ENCODE peak calls at places on chromosomes 1 and 21, in eight cellular contexts. One of them, this sample, is unnamed.

GRCh38 chr1:243748706-243749283 is 101.2 kb downstream of the AKT3 start:
- DNase-seq in fibroblast of lung: peak; percentile 79
- DNase-seq in psoas muscle: no peak
- DNase-seq in colonic mucosa: no peak
- DNase-seq in CD8-positive, alpha-beta memory T cell: no peak
- DNase-seq in lung: no peak
- DNase-seq in endothelial cell of umbilical vein: peak; percentile 79
- DNase-seq in AG10803: peak; percentile 84
- DNase-seq in this sample: peak; percentile 61

GRCh38 chr1:27400035-27400962 is 7.9 kb downstream of the GPR3 start:
- DNase-seq in colonic mucosa: no peak
- DNase-seq in CD8-positive, alpha-beta memory T cell: no peak
- DNase-seq in endothelial cell of umbilical vein: no peak
- DNase-seq in fibroblast of lung: no peak
- DNase-seq in AG10803: no peak
- DNase-seq in psoas muscle: no peak
- DNase-seq in lung: no peak
- DNase-seq in this sample: no peak

GRCh38 chr1:231035799-231036198 is 4.3 kb downstream of the FAM89A start:
- DNase-seq in psoas muscle: no peak
- DNase-seq in endothelial cell of umbilical vein: no peak
- DNase-seq in CD8-positive, alpha-beta memory T cell: no peak
- DNase-seq in colonic mucosa: no peak
- DNase-seq in fibroblast of lung: no peak
- DNase-seq in AG10803: no peak
- DNase-seq in lung: no peak
- DNase-seq in this sample: no peak

GRCh38 chr1:66764994-66765578 is 12.8 kb downstream of the DYNLT5 start:
- DNase-seq in endothelial cell of umbilical vein: peak; percentile 79
- DNase-seq in psoas muscle: no peak
- DNase-seq in AG10803: peak; percentile 65
- DNase-seq in colonic mucosa: peak; percentile 59
- DNase-seq in fibroblast of lung: peak; percentile 42
- DNase-seq in lung: no peak
- DNase-seq in CD8-positive, alpha-beta memory T cell: peak; percentile 10
- DNase-seq in this sample: peak; percentile 24

GRCh38 chr21:46252840-46253239 is 24.3 kb upstream of the LSS start:
- DNase-seq in colonic mucosa: no peak
- DNase-seq in lung: no peak
- DNase-seq in CD8-positive, alpha-beta memory T cell: no peak
- DNase-seq in endothelial cell of umbilical vein: no peak
- DNase-seq in AG10803: no peak
- DNase-seq in psoas muscle: no peak
- DNase-seq in fibroblast of lung: no peak
- DNase-seq in this sample: no peak

GRCh38 chr1:235409045-235409820 is 42.0 kb downstream of the TBCE start:
- DNase-seq in psoas muscle: no peak
- DNase-seq in fibroblast of lung: no peak
- DNase-seq in endothelial cell of umbilical vein: no peak
- DNase-seq in CD8-positive, alpha-beta memory T cell: no peak
- DNase-seq in colonic mucosa: no peak
- DNase-seq in AG10803: no peak
- DNase-seq in lung: no peak
- DNase-seq in this sample: no peak

GRCh38 chr1:67394548-67394947 is 35.7 kb downstream of the SERBP1 start:
- DNase-seq in endothelial cell of umbilical vein: no peak
- DNase-seq in lung: no peak
- DNase-seq in AG10803: no peak
- DNase-seq in fibroblast of lung: no peak
- DNase-seq in psoas muscle: no peak
- DNase-seq in CD8-positive, alpha-beta memory T cell: no peak
- DNase-seq in colonic mucosa: no peak
- DNase-seq in this sample: no peak

GRCh38 chr1:81706650-81707435 is 93.9 kb upstream of the ADGRL2 start:
- DNase-seq in lung: no peak
- DNase-seq in endothelial cell of umbilical vein: peak; percentile 84
- DNase-seq in CD8-positive, alpha-beta memory T cell: no peak
- DNase-seq in colonic mucosa: no peak
- DNase-seq in psoas muscle: no peak
- DNase-seq in fibroblast of lung: peak; percentile 83
- DNase-seq in AG10803: peak; percentile 76
- DNase-seq in this sample: no peak

GRCh38 chr1:115060501-115060900 is 28.8 kb downstream of the TSPAN2 start:
- DNase-seq in fibroblast of lung: no peak
- DNase-seq in endothelial cell of umbilical vein: no peak
- DNase-seq in AG10803: no peak
- DNase-seq in colonic mucosa: no peak
- DNase-seq in psoas muscle: no peak
- DNase-seq in lung: no peak
- DNase-seq in CD8-positive, alpha-beta memory T cell: no peak
- DNase-seq in this sample: no peak

GRCh38 chr1:233945573-233945972 is 41.1 kb downstream of the SLC35F3 start:
- DNase-seq in fibroblast of lung: peak; percentile 56
- DNase-seq in lung: no peak
- DNase-seq in colonic mucosa: no peak
- DNase-seq in AG10803: no peak
- DNase-seq in endothelial cell of umbilical vein: no peak
- DNase-seq in psoas muscle: no peak
- DNase-seq in CD8-positive, alpha-beta memory T cell: no peak
- DNase-seq in this sample: no peak

GRCh38 chr1:52268372-52268771 is 97.6 kb downstream of the CC2D1B start:
- DNase-seq in lung: no peak
- DNase-seq in fibroblast of lung: peak; percentile 15
- DNase-seq in colonic mucosa: no peak
- DNase-seq in endothelial cell of umbilical vein: peak; percentile 73
- DNase-seq in CD8-positive, alpha-beta memory T cell: no peak
- DNase-seq in AG10803: peak; percentile 6
- DNase-seq in psoas muscle: no peak
- DNase-seq in this sample: no peak

GRCh38 chr1:79737193-79737592 is 730.7 kb upstream of the ADGRL4 start:
- DNase-seq in colonic mucosa: no peak
- DNase-seq in endothelial cell of umbilical vein: no peak
- DNase-seq in lung: no peak
- DNase-seq in fibroblast of lung: no peak
- DNase-seq in psoas muscle: no peak
- DNase-seq in AG10803: no peak
- DNase-seq in CD8-positive, alpha-beta memory T cell: no peak
- DNase-seq in this sample: no peak

GRCh38 chr1:159675046-159675445 is 39.3 kb downstream of the CRP start:
- DNase-seq in endothelial cell of umbilical vein: no peak
- DNase-seq in psoas muscle: no peak
- DNase-seq in lung: no peak
- DNase-seq in colonic mucosa: no peak
- DNase-seq in AG10803: peak; percentile 79
- DNase-seq in CD8-positive, alpha-beta memory T cell: no peak
- DNase-seq in fibroblast of lung: no peak
- DNase-seq in this sample: no peak

GRCh38 chr1:244918422-244919319 is 54.3 kb upstream of the HNRNPU start:
- DNase-seq in lung: peak; percentile 31
- DNase-seq in psoas muscle: peak; percentile 86
- DNase-seq in CD8-positive, alpha-beta memory T cell: peak; percentile 54
- DNase-seq in AG10803: peak; percentile 4
- DNase-seq in endothelial cell of umbilical vein: peak; percentile 38
- DNase-seq in colonic mucosa: peak; percentile 32
- DNase-seq in fibroblast of lung: peak; percentile 20
- DNase-seq in this sample: no peak

GRCh38 chr1:54153548-54154439 is 994 bp upstream of the CDCP2 start:
- DNase-seq in CD8-positive, alpha-beta memory T cell: no peak
- DNase-seq in AG10803: peak; percentile 79
- DNase-seq in endothelial cell of umbilical vein: no peak
- DNase-seq in colonic mucosa: peak; percentile 79
- DNase-seq in lung: peak; percentile 50
- DNase-seq in psoas muscle: peak; percentile 88
- DNase-seq in fibroblast of lung: peak; percentile 64
- DNase-seq in this sample: peak; percentile 47

GRCh38 chr1:57963545-57963944 is 539.7 kb upstream of the DAB1 start:
- DNase-seq in lung: no peak
- DNase-seq in endothelial cell of umbilical vein: no peak
- DNase-seq in psoas muscle: no peak
- DNase-seq in fibroblast of lung: no peak
- DNase-seq in AG10803: no peak
- DNase-seq in CD8-positive, alpha-beta memory T cell: no peak
- DNase-seq in colonic mucosa: no peak
- DNase-seq in this sample: no peak

GRCh38 chr1:220880726-220881506 is 1.7 kb downstream of the HLX start:
- DNase-seq in CD8-positive, alpha-beta memory T cell: no peak
- DNase-seq in AG10803: no peak
- DNase-seq in fibroblast of lung: peak; percentile 42
- DNase-seq in colonic mucosa: peak; percentile 70
- DNase-seq in lung: peak; percentile 86
- DNase-seq in psoas muscle: peak; percentile 88
- DNase-seq in endothelial cell of umbilical vein: no peak
- DNase-seq in this sample: no peak

GRCh38 chr1:165069829-165070228 is 286.7 kb downstream of the LMX1A start:
- DNase-seq in psoas muscle: no peak
- DNase-seq in CD8-positive, alpha-beta memory T cell: no peak
- DNase-seq in endothelial cell of umbilical vein: no peak
- DNase-seq in fibroblast of lung: no peak
- DNase-seq in lung: no peak
- DNase-seq in AG10803: no peak
- DNase-seq in colonic mucosa: peak; percentile 54
- DNase-seq in this sample: no peak

GRCh38 chr1:29876902-29877301 is 640.6 kb downstream of the PTPRU start:
- DNase-seq in lung: no peak
- DNase-seq in endothelial cell of umbilical vein: no peak
- DNase-seq in AG10803: no peak
- DNase-seq in psoas muscle: no peak
- DNase-seq in CD8-positive, alpha-beta memory T cell: no peak
- DNase-seq in colonic mucosa: no peak
- DNase-seq in fibroblast of lung: no peak
- DNase-seq in this sample: no peak

GRCh38 chr1:24535021-24535424 is 20.9 kb upstream of the NCMAP start:
- DNase-seq in fibroblast of lung: no peak
- DNase-seq in endothelial cell of umbilical vein: no peak
- DNase-seq in colonic mucosa: no peak
- DNase-seq in lung: no peak
- DNase-seq in psoas muscle: no peak
- DNase-seq in CD8-positive, alpha-beta memory T cell: peak; percentile 67
- DNase-seq in AG10803: no peak
- DNase-seq in this sample: no peak

GRCh38 chr1:173832748-173833147 is 8.1 kb upstream of the CENPL start:
- DNase-seq in lung: no peak
- DNase-seq in colonic mucosa: no peak
- DNase-seq in psoas muscle: no peak
- DNase-seq in fibroblast of lung: no peak
- DNase-seq in AG10803: no peak
- DNase-seq in endothelial cell of umbilical vein: no peak
- DNase-seq in CD8-positive, alpha-beta memory T cell: no peak
- DNase-seq in this sample: no peak

GRCh38 chr1:121595089-121595488 is 410.3 kb downstream of the SRGAP2C start:
- DNase-seq in CD8-positive, alpha-beta memory T cell: no peak
- DNase-seq in colonic mucosa: peak; percentile 28
- DNase-seq in lung: no peak
- DNase-seq in endothelial cell of umbilical vein: peak; percentile 13
- DNase-seq in psoas muscle: no peak
- DNase-seq in fibroblast of lung: no peak
- DNase-seq in AG10803: no peak
- DNase-seq in this sample: no peak
- H3K4me3 ChIP-seq in CD8-positive, alpha-beta memory T cell: no peak overlapping the region
- H3K4me3 ChIP-seq in colonic mucosa: no peak overlapping the region
- H3K4me3 ChIP-seq in lung: no peak overlapping the region
- H3K4me3 ChIP-seq in endothelial cell of umbilical vein: no peak overlapping the region
- H3K4me3 ChIP-seq in psoas muscle: no peak overlapping the region
- H3K4me3 ChIP-seq in fibroblast of lung: no peak overlapping the region
- H3K4me3 ChIP-seq in AG10803: no peak overlapping the region
- H3K4me3 ChIP-seq in this sample: no peak overlapping the region

DNA sequence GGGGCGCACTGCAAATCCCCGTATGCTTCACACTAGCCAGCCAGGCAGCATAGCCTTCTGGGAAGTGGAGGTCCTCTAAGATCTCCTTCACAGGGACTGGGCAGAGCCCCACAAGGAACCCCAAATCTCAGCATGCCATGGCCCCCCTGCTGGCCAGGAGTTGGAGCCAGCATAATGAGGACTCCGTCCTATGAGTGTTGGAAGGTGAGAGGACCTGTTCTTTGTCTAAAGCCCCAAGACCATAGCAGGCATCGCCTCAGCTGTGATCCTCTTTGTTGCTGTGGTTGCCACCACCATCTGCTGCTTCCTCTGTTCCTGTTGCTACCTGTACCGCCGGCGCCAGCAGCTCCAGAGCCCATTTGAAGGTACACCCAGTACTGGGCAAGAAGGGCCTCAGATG is 1.5 kb downstream of the SHISA4 start:
- DNase-seq in psoas muscle: no peak
- DNase-seq in endothelial cell of umbilical vein: no peak
- DNase-seq in CD8-positive, alpha-beta memory T cell: no peak
- DNase-seq in lung: no peak
- DNase-seq in AG10803: no peak
- DNase-seq in fibroblast of lung: no peak
- DNase-seq in colonic mucosa: no peak
- DNase-seq in this sample: no peak
- H3K4me3 ChIP-seq in psoas muscle: peak overlapping the region; percentile 79
- H3K4me3 ChIP-seq in endothelial cell of umbilical vein: no peak overlapping the region
- H3K4me3 ChIP-seq in CD8-positive, alpha-beta memory T cell: no peak overlapping the region
- H3K4me3 ChIP-seq in lung: no peak overlapping the region
- H3K4me3 ChIP-seq in AG10803: no peak overlapping the region
- H3K4me3 ChIP-seq in fibroblast of lung: no peak overlapping the region
- H3K4me3 ChIP-seq in colonic mucosa: no peak overlapping the region
- H3K4me3 ChIP-seq in this sample: no peak overlapping the region

GRCh38 chr1:1959459-1959839 is 40.4 kb upstream of the TMEM52 start:
- DNase-seq in lung: no peak
- DNase-seq in colonic mucosa: no peak
- DNase-seq in fibroblast of lung: no peak
- DNase-seq in AG10803: no peak
- DNase-seq in endothelial cell of umbilical vein: no peak
- DNase-seq in CD8-positive, alpha-beta memory T cell: no peak
- DNase-seq in psoas muscle: no peak
- DNase-seq in this sample: no peak
- H3K4me3 ChIP-seq in lung: no peak overlapping the region
- H3K4me3 ChIP-seq in colonic mucosa: no peak overlapping the region
- H3K4me3 ChIP-seq in fibroblast of lung: no peak overlapping the region
- H3K4me3 ChIP-seq in AG10803: no peak overlapping the region
- H3K4me3 ChIP-seq in endothelial cell of umbilical vein: no peak overlapping the region
- H3K4me3 ChIP-seq in CD8-positive, alpha-beta memory T cell: no peak overlapping the region
- H3K4me3 ChIP-seq in psoas muscle: no peak overlapping the region
- H3K4me3 ChIP-seq in this sample: no peak overlapping the region

GRCh38 chr1:8297245-8297644 is 20.7 kb upstream of the SLC45A1 start:
- DNase-seq in lung: no peak
- DNase-seq in psoas muscle: no peak
- DNase-seq in endothelial cell of umbilical vein: no peak
- DNase-seq in AG10803: no peak
- DNase-seq in fibroblast of lung: no peak
- DNase-seq in colonic mucosa: no peak
- DNase-seq in CD8-positive, alpha-beta memory T cell: no peak
- DNase-seq in this sample: no peak

GRCh38 chr1:8303876-8304275 is 14.0 kb upstream of the SLC45A1 start:
- DNase-seq in AG10803: no peak
- DNase-seq in CD8-positive, alpha-beta memory T cell: no peak
- DNase-seq in endothelial cell of umbilical vein: no peak
- DNase-seq in fibroblast of lung: no peak
- DNase-seq in lung: no peak
- DNase-seq in psoas muscle: no peak
- DNase-seq in colonic mucosa: no peak
- DNase-seq in this sample: no peak

GRCh38 chr1:8299963-8300362 is 18.0 kb upstream of the SLC45A1 start:
- DNase-seq in fibroblast of lung: no peak
- DNase-seq in lung: no peak
- DNase-seq in CD8-positive, alpha-beta memory T cell: no peak
- DNase-seq in AG10803: no peak
- DNase-seq in colonic mucosa: no peak
- DNase-seq in psoas muscle: no peak
- DNase-seq in endothelial cell of umbilical vein: no peak
- DNase-seq in this sample: no peak

GRCh38 chr1:8303141-8303540 is 14.8 kb upstream of the SLC45A1 start:
- DNase-seq in fibroblast of lung: peak; percentile 90
- DNase-seq in endothelial cell of umbilical vein: no peak
- DNase-seq in AG10803: peak; percentile 22
- DNase-seq in colonic mucosa: no peak
- DNase-seq in psoas muscle: no peak
- DNase-seq in CD8-positive, alpha-beta memory T cell: no peak
- DNase-seq in lung: no peak
- DNase-seq in this sample: no peak

GRCh38 chr1:8302181-8302681 is 15.7 kb upstream of the SLC45A1 start:
- DNase-seq in fibroblast of lung: peak; percentile 77
- DNase-seq in psoas muscle: no peak
- DNase-seq in CD8-positive, alpha-beta memory T cell: no peak
- DNase-seq in AG10803: no peak
- DNase-seq in lung: no peak
- DNase-seq in endothelial cell of umbilical vein: no peak
- DNase-seq in colonic mucosa: no peak
- DNase-seq in this sample: no peak
- H3K4me3 ChIP-seq in fibroblast of lung: no peak overlapping the region
- H3K4me3 ChIP-seq in psoas muscle: peak overlapping the region; percentile 7
- H3K4me3 ChIP-seq in CD8-positive, alpha-beta memory T cell: no peak overlapping the region
- H3K4me3 ChIP-seq in AG10803: no peak overlapping the region
- H3K4me3 ChIP-seq in lung: no peak overlapping the region
- H3K4me3 ChIP-seq in endothelial cell of umbilical vein: no peak overlapping the region
- H3K4me3 ChIP-seq in colonic mucosa: no peak overlapping the region
- H3K4me3 ChIP-seq in this sample: no peak overlapping the region

This sample was measured in skeletal muscle cell.